ENCODE peak calls at places on chromosomes 1 and 21, in four cellular contexts. L is IMR-90, J is endodermal cell, M is neuronal stem cell. K is an unnamed sample.

GRCh38 chr1:58363639-58364038 is 182.9 kb downstream of the OMA1 start:
- DNase-seq in L (no peak), J (no peak), M (no peak), K (no peak)

GRCh38 chr1:32249831-32250525 is 1.1 kb upstream of the LCK start:
- DNase-seq in L (peak), J (no peak), M (no peak), K (peak)

GRCh38 chr1:114314098-114314497 is 160.4 kb upstream of the SYT6 start:
- DNase-seq in L (peak), J (no peak), M (no peak), K (no peak)

GRCh38 chr1:109438798-109439297 is 12.6 kb upstream of the PSMA5 start:
- DNase-seq in L (peak), J (no peak), M (no peak), K (peak)

GRCh38 chr1:66182551-66183178 is 351.3 kb upstream of the SGIP1 start:
- DNase-seq in L (peak), J (no peak), M (no peak), K (peak)

GRCh38 chr1:151934048-151934493 is 24.8 kb upstream of the THEM4 start:
- DNase-seq in L (peak), J (peak), M (peak), K (peak)

GRCh38 chr21:36470294-36470693 is 9.6 kb downstream of the CLDN14 start:
- DNase-seq in L (no peak), J (peak), M (no peak), K (peak)

GRCh38 chr1:36101546-36101945 is 12.9 kb downstream of the ADPRS start:
- DNase-seq in L (no peak), J (no peak), M (no peak), K (no peak)

GRCh38 chr1:155017021-155017945 is 14.7 kb downstream of the ZBTB7B start:
- DNase-seq in L (peak), J (peak), M (peak), K (peak)
- H3K9ac ChIP-seq in L (peak), J (peak), M (peak), K (peak)

GRCh38 chr1:200048244-200048643 is 20.7 kb downstream of the NR5A2 start:
- DNase-seq in L (no peak), J (peak), M (peak), K (no peak)
- H3K9ac ChIP-seq in L (no peak), J (no peak), M (no peak), K (no peak)

DNA sequence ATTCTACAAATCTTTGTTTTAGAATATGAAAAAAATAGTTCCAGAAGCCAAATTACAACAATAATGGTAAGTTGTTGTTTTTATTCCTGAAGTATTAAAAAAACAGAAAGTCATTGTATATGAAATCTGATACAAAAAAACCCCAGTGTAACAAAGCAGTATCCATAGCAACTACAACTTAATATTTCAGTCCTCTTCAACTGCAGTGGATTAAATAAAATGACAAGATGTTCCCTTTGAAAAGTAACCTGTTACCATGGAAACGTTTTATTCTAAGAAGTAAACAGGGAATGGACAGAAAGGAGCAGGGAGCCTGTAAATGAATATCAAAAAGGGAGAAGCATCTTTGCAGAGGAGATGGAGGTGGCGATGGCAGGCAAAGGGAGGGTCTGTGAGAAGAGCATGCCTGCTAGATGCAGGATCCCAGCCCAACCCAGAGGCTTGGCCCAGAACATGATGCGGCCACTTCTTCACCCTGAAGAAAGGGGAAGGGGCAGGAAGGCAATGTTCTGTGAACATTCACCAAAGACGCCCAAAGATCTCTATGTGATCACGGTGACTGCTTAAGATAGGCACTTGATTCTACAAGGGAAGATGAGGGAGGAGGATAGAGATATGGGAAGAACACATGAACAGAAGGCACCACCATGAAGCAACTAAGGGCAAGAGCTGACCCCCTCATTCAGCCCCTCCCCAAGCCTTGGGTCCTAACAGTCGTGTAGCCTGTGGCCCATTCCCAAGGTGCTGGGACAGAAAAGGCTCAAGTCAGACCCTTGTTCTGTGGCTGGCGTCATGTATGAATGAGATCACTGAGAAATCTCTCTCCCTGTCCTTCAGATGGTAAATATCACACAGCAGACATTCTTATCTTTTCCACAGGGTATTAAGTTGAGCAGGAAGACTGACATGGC is 199.9 kb downstream of the SLC45A1 start:
- DNase-seq in L (peak), J (no peak), M (no peak), K (peak)
- H3K9ac ChIP-seq in L (no peak), J (no peak), M (no peak), K (no peak)

DNA sequence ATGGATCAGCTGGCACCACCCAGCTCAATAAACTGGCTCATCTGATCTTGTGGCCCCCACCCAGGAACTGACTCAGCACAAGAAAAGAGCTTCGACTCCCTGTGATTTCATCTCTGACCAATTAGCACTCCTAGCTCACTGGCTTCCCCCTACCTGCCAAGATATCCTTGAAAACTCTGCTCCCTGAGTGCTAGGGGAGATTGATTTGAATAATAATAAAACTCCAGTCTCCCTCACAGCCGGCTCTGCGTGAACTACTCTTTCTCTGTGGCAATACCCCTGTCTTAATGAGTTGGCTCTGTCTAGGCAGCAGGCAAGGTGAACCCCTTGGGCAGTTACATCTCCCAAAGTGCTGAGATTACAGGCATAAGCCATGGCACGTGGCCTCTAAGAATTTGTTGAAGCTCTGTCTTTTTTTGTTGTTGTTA is 11.8 kb upstream of the RHBDL2 start:
- DNase-seq in L (no peak), J (peak), M (no peak), K (peak)
- H3K9ac ChIP-seq in L (no peak), J (no peak), M (no peak), K (no peak)

GRCh38 chr1:92784051-92784638 is 763 bp downstream of the EVI5 start:
- DNase-seq in L (peak), J (peak), M (peak), K (peak)
- H3K9ac ChIP-seq in L (peak), J (peak), M (peak), K (peak)

GRCh38 chr21:46297311-46298082 is 11.4 kb downstream of the YBEY start:
- DNase-seq in L (no peak), J (peak), M (no peak), K (peak)
- H3K9ac ChIP-seq in L (no peak), J (no peak), M (peak), K (no peak)

GRCh38 chr1:157326173-157326859 is 188.1 kb upstream of the ETV3 start:
- DNase-seq in L (no peak), J (no peak), M (no peak), K (no peak)
- H3K9ac ChIP-seq in L (no peak), J (no peak), M (no peak), K (no peak)

GRCh38 chr1:94257451-94257850 is 20.1 kb upstream of the ARHGAP29 start:
- DNase-seq in L (no peak), J (no peak), M (no peak), K (no peak)

GRCh38 chr1:94255476-94255875 is 18.1 kb upstream of the ARHGAP29 start:
- DNase-seq in L (peak), J (no peak), M (no peak), K (no peak)

GRCh38 chr1:94260635-94261387 is 23.4 kb upstream of the ARHGAP29 start:
- DNase-seq in L (no peak), J (no peak), M (no peak), K (no peak)

GRCh38 chr1:94258873-94259331 is 21.5 kb upstream of the ARHGAP29 start:
- DNase-seq in L (peak), J (no peak), M (no peak), K (peak)

GRCh38 chr1:94259635-94260289 is 22.4 kb upstream of the ARHGAP29 start:
- DNase-seq in L (peak), J (peak), M (no peak), K (peak)
- H3K9ac ChIP-seq in L (no peak), J (no peak), M (no peak), K (no peak)

K was measured in fibroblast of lung.